ENCODE peak calls at places on chromosomes 7 and 10, in seven cellular contexts. N is SW 1271, I is suprapubic skin, D is fibroblast of mammary gland, S is SK-MEL-5, Q is fibroblast of pulmonary artery, A is mesothelial cell of epicardium. L is an unnamed sample.

GRCh38 chr7:95026018-95026417 is 118.6 kb downstream of the PPP1R9A start:
- DNase-seq in S (no peak), D (no peak), N (no peak), I (no peak), Q (no peak), A (no peak), L (no peak)

GRCh38 chr7:107167483-107168232 is 1.1 kb upstream of the HBP1 start:
- DNase-seq in N (peak; percentile 87), S (peak; percentile 91), I (peak; percentile 83), A (no peak), D (peak; percentile 93), Q (peak; percentile 94), L (peak; percentile 83)

GRCh38 chr7:94595717-94596116 is 60.2 kb downstream of the SGCE start:
- DNase-seq in I (no peak), S (no peak), Q (no peak), D (no peak), N (no peak), A (no peak), L (no peak)

GRCh38 chr10:49756641-49757040 is 5.5 kb downstream of the OGDHL start:
- DNase-seq in S (no peak), N (no peak), Q (no peak), A (no peak), I (no peak), D (no peak), L (no peak)

GRCh38 chr7:26115628-26116027 is 36.4 kb upstream of the NFE2L3 start:
- DNase-seq in S (no peak), A (no peak), D (no peak), Q (no peak), I (no peak), N (no peak), L (no peak)

GRCh38 chr10:504131-504611 is 185.3 kb downstream of the DIP2C start:
- DNase-seq in D (no peak), I (no peak), N (no peak), Q (no peak), S (no peak), A (no peak), L (no peak)

GRCh38 chr10:87863102-87863943 is at the start of the genes KLLN and PTEN:
- DNase-seq in Q (peak; percentile 95), A (peak; percentile 91), S (peak; percentile 81), I (peak; percentile 94), D (peak; percentile 89), N (peak; percentile 82), L (peak; percentile 95)

GRCh38 chr7:54705436-54705835 is 53.6 kb downstream of the SEC61G start:
- DNase-seq in N (peak; percentile 39), D (peak; percentile 68), S (peak; percentile 40), A (no peak), I (no peak), Q (peak; percentile 56), L (no peak)

GRCh38 chr7:18610331-18610948 is 114.9 kb downstream of the HDAC9 start:
- DNase-seq in S (peak; percentile 82), A (no peak), Q (peak; percentile 32), D (peak; percentile 46), N (peak; percentile 48), I (no peak), L (peak; percentile 25)

GRCh38 chr7:131108212-131108980 is 219.3 kb upstream of the MKLN1 start:
- DNase-seq in D (peak; percentile 33), N (no peak), A (no peak), I (no peak), S (peak; percentile 55), Q (peak; percentile 69), L (no peak)

GRCh38 chr7:72406820-72407403 is 5.2 kb downstream of the CALN1 start:
- DNase-seq in A (no peak), I (no peak), S (peak; percentile 38), N (no peak), D (no peak), Q (no peak), L (no peak)

GRCh38 chr7:84506151-84506550 is 311.6 kb upstream of the SEMA3A start:
- DNase-seq in I (no peak), D (peak; percentile 60), Q (no peak), S (no peak), N (no peak), A (no peak), L (peak; percentile 26)

GRCh38 chr10:48683893-48684292 is 780 bp upstream of the WDFY4 start:
- DNase-seq in A (no peak), I (no peak), D (no peak), S (no peak), Q (no peak), N (no peak), L (no peak)

GRCh38 chr10:70676511-70676910 is 4.2 kb downstream of the ADAMTS14 start:
- DNase-seq in S (no peak), D (no peak), I (no peak), N (no peak), Q (no peak), A (no peak), L (no peak)

GRCh38 chr7:128221929-128222403 is 19.1 kb upstream of the LEP start:
- DNase-seq in I (no peak), A (no peak), D (peak; percentile 90), S (no peak), N (no peak), Q (no peak), L (peak; percentile 25)

GRCh38 chr10:91163709-91164474 is 56.6 kb upstream of the PCGF5 start:
- DNase-seq in A (peak; percentile 48), S (no peak), Q (peak; percentile 68), I (peak; percentile 89), D (peak; percentile 91), N (peak; percentile 17), L (peak; percentile 91)

GRCh38 chr10:50310560-50311174 is 59.4 kb upstream of the ASAH2 start:
- DNase-seq in A (no peak), I (no peak), S (peak; percentile 76), D (peak; percentile 34), Q (peak; percentile 11), N (peak; percentile 13), L (peak; percentile 17)

GRCh38 chr10:78605800-78606350 is 462.9 kb upstream of the ZMIZ1 start:
- DNase-seq in A (no peak), N (peak; percentile 23), S (peak; percentile 25), Q (peak; percentile 9), I (no peak), D (peak; percentile 31), L (no peak)

GRCh38 chr7:18508441-18509427 is 13.2 kb downstream of the HDAC9 start:
- DNase-seq in A (no peak), D (peak; percentile 94), S (peak; percentile 98), N (peak; percentile 98), Q (peak; percentile 94), I (no peak), L (peak; percentile 34)

GRCh38 chr7:86477343-86477742 is 166.4 kb upstream of the GRM3 start:
- DNase-seq in N (no peak), S (no peak), D (no peak), Q (no peak), I (no peak), A (no peak), L (no peak)

GRCh38 chr10:96618648-96619047 is 31.8 kb upstream of the TM9SF3 start:
- DNase-seq in N (no peak), Q (peak; percentile 55), A (no peak), I (no peak), D (no peak), S (peak; percentile 24), L (no peak)

GRCh38 chr7:39187130-39187529 is 209.4 kb downstream of the POU6F2 start:
- DNase-seq in D (no peak), Q (no peak), N (no peak), A (no peak), I (no peak), S (no peak), L (no peak)